ENCODE peak calls at places on chromosomes 7 and 10, in eight cellular contexts. P is stimulated activated CD8-positive, alpha-beta memory T cell treated with anti-CD3 and anti-CD28 coated beads, Interleukin-7, amount 100 ng/mL, for 1 hour; K is hypothalamus; M is adipocyte; V is caudate nucleus; C is sigmoid colon; Z is effector CD4-positive, alpha-beta T cell; Q is Caki2. W is an unnamed sample.

GRCh38 chr10:30387646-30388243 is 38.7 kb upstream of the MTPAP start:
- DNase-seq in K (no peak), M (no peak), Z (no peak), P (no peak), V (no peak), Q (peak; percentile 25), C (no peak), W (no peak)

GRCh38 chr7:102222445-102222844 is 64.2 kb upstream of the SH2B2 start:
- DNase-seq in P (no peak), V (peak; percentile 19), Q (no peak), K (no peak), M (no peak), Z (no peak), C (no peak), W (no peak)

GRCh38 chr7:157525501-157525915 is 188.7 kb downstream of the DNAJB6 start:
- DNase-seq in V (no peak), C (no peak), M (no peak), P (no peak), Q (no peak), Z (no peak), K (no peak), W (no peak)

GRCh38 chr7:119320316-119320715 is 952.7 kb upstream of the KCND2 start:
- DNase-seq in V (no peak), P (no peak), Q (no peak), M (no peak), Z (no peak), C (no peak), K (no peak), W (no peak)

GRCh38 chr10:11330383-11331020 is 280.9 kb downstream of the USP6NL start:
- DNase-seq in Q (no peak), K (no peak), Z (no peak), V (no peak), C (no peak), M (no peak), P (no peak), W (no peak)

GRCh38 chr10:44786451-44786850 is 124.7 kb upstream of the TMEM72 start:
- DNase-seq in M (peak; percentile 71), Q (no peak), P (no peak), V (no peak), Z (no peak), K (no peak), C (no peak), W (no peak)

GRCh38 chr10:92691042-92691590 is 1.4 kb downstream of the HHEX start:
- DNase-seq in Z (no peak), V (no peak), M (no peak), P (no peak), Q (no peak), K (no peak), C (peak; percentile 72), W (peak; percentile 76)

GRCh38 chr10:13712799-13713581 is 126.2 kb downstream of the PRPF18 start:
- DNase-seq in Z (no peak), P (no peak), K (no peak), V (no peak), Q (peak; percentile 78), M (peak; percentile 84), C (peak; percentile 93), W (no peak)

GRCh38 chr7:94274828-94275227 is 119.9 kb upstream of the COL1A2 start:
- DNase-seq in V (no peak), Q (no peak), C (no peak), M (no peak), P (no peak), Z (no peak), K (no peak), W (no peak)

GRCh38 chr7:78490526-78490925 is 692.0 kb downstream of the PHTF2 start:
- DNase-seq in Z (no peak), V (no peak), K (no peak), C (no peak), Q (no peak), P (no peak), M (no peak), W (no peak)

GRCh38 chr7:7977774-7978173 is 9.2 kb downstream of the GLCCI1 start:
- DNase-seq in V (no peak), K (no peak), M (peak; percentile 55), P (no peak), C (no peak), Z (no peak), Q (no peak), W (no peak)

GRCh38 chr10:24962998-24963397 is 10.6 kb upstream of the PRTFDC1 start:
- DNase-seq in Q (peak; percentile 86), Z (no peak), V (no peak), P (no peak), K (no peak), M (no peak), C (no peak), W (no peak)

GRCh38 chr10:52185256-52185655 is 128.8 kb upstream of the DKK1 start:
- DNase-seq in C (no peak), Q (no peak), M (no peak), P (no peak), K (no peak), Z (no peak), V (no peak), W (no peak)

GRCh38 chr10:121637437-121637836 is 39.2 kb upstream of the FGFR2 start:
- DNase-seq in Q (no peak), C (no peak), K (no peak), M (no peak), V (no peak), Z (no peak), P (no peak), W (no peak)

GRCh38 chr10:14617850-14618249 is 156.8 kb downstream of the FAM107B start:
- DNase-seq in Z (no peak), K (no peak), C (no peak), P (no peak), Q (no peak), V (no peak), M (peak; percentile 73), W (no peak)

GRCh38 chr10:15793664-15794063 is 66.6 kb downstream of the MINDY3 start:
- DNase-seq in M (no peak), Z (no peak), Q (no peak), V (no peak), C (no peak), K (no peak), P (no peak), W (no peak)

W was measured in left lung.